ENCODE peak calls at places on chromosomes 2 and 18, in five cellular contexts. One of them, this sample, is unnamed.

GRCh38 chr2:676647-677055 is 555 bp downstream of the TMEM18 start:
- DNase-seq in activated CD4-positive, alpha-beta T cell treated with anti-CD3 and anti-CD28 coated beads, Interleukin-2, amount 50 U/mL, for 4 hours: no peak
- DNase-seq in IMR-90: peak
- DNase-seq in stimulated activated CD4-positive, alpha-beta T cell treated with anti-CD3 and anti-CD28 coated beads, Interleukin-2, amount 100 ng/mL, for 48 hours: peak
- DNase-seq in stimulated activated CD8-positive, alpha-beta memory T cell treated with anti-CD3 and anti-CD28 coated beads, Interleukin-12 subunit alpha, Interleukin-12 subunit beta, amount 100 ng/mL, for 1 hour: no peak
- DNase-seq in this sample: peak

GRCh38 chr18:9612215-9612830 is 2.0 kb downstream of the PPP4R1 start:
- DNase-seq in activated CD4-positive, alpha-beta T cell treated with anti-CD3 and anti-CD28 coated beads, Interleukin-2, amount 50 U/mL, for 4 hours: peak
- DNase-seq in IMR-90: peak
- DNase-seq in stimulated activated CD4-positive, alpha-beta T cell treated with anti-CD3 and anti-CD28 coated beads, Interleukin-2, amount 100 ng/mL, for 48 hours: peak
- DNase-seq in stimulated activated CD8-positive, alpha-beta memory T cell treated with anti-CD3 and anti-CD28 coated beads, Interleukin-12 subunit alpha, Interleukin-12 subunit beta, amount 100 ng/mL, for 1 hour: no peak
- DNase-seq in this sample: no peak

GRCh38 chr2:224772494-224772893 is 56.3 kb upstream of the CCDC195 start:
- DNase-seq in activated CD4-positive, alpha-beta T cell treated with anti-CD3 and anti-CD28 coated beads, Interleukin-2, amount 50 U/mL, for 4 hours: no peak
- DNase-seq in IMR-90: no peak
- DNase-seq in stimulated activated CD4-positive, alpha-beta T cell treated with anti-CD3 and anti-CD28 coated beads, Interleukin-2, amount 100 ng/mL, for 48 hours: no peak
- DNase-seq in stimulated activated CD8-positive, alpha-beta memory T cell treated with anti-CD3 and anti-CD28 coated beads, Interleukin-12 subunit alpha, Interleukin-12 subunit beta, amount 100 ng/mL, for 1 hour: no peak
- DNase-seq in this sample: no peak

GRCh38 chr18:22113144-22113813 is 56.1 kb upstream of the GATA6 start:
- DNase-seq in activated CD4-positive, alpha-beta T cell treated with anti-CD3 and anti-CD28 coated beads, Interleukin-2, amount 50 U/mL, for 4 hours: no peak
- DNase-seq in IMR-90: no peak
- DNase-seq in stimulated activated CD4-positive, alpha-beta T cell treated with anti-CD3 and anti-CD28 coated beads, Interleukin-2, amount 100 ng/mL, for 48 hours: no peak
- DNase-seq in stimulated activated CD8-positive, alpha-beta memory T cell treated with anti-CD3 and anti-CD28 coated beads, Interleukin-12 subunit alpha, Interleukin-12 subunit beta, amount 100 ng/mL, for 1 hour: no peak
- DNase-seq in this sample: no peak

GRCh38 chr2:201735486-201735885 is 37.0 kb upstream of the MPP4 start:
- DNase-seq in activated CD4-positive, alpha-beta T cell treated with anti-CD3 and anti-CD28 coated beads, Interleukin-2, amount 50 U/mL, for 4 hours: no peak
- DNase-seq in IMR-90: no peak
- DNase-seq in stimulated activated CD4-positive, alpha-beta T cell treated with anti-CD3 and anti-CD28 coated beads, Interleukin-2, amount 100 ng/mL, for 48 hours: no peak
- DNase-seq in stimulated activated CD8-positive, alpha-beta memory T cell treated with anti-CD3 and anti-CD28 coated beads, Interleukin-12 subunit alpha, Interleukin-12 subunit beta, amount 100 ng/mL, for 1 hour: no peak
- DNase-seq in this sample: no peak

GRCh38 chr2:45884126-45884525 is 232.7 kb downstream of the PRKCE start:
- DNase-seq in activated CD4-positive, alpha-beta T cell treated with anti-CD3 and anti-CD28 coated beads, Interleukin-2, amount 50 U/mL, for 4 hours: no peak
- DNase-seq in IMR-90: no peak
- DNase-seq in stimulated activated CD4-positive, alpha-beta T cell treated with anti-CD3 and anti-CD28 coated beads, Interleukin-2, amount 100 ng/mL, for 48 hours: no peak
- DNase-seq in stimulated activated CD8-positive, alpha-beta memory T cell treated with anti-CD3 and anti-CD28 coated beads, Interleukin-12 subunit alpha, Interleukin-12 subunit beta, amount 100 ng/mL, for 1 hour: no peak
- DNase-seq in this sample: no peak

GRCh38 chr18:36419188-36419912 is 121.8 kb downstream of the FHOD3 start:
- DNase-seq in activated CD4-positive, alpha-beta T cell treated with anti-CD3 and anti-CD28 coated beads, Interleukin-2, amount 50 U/mL, for 4 hours: no peak
- DNase-seq in IMR-90: peak
- DNase-seq in stimulated activated CD4-positive, alpha-beta T cell treated with anti-CD3 and anti-CD28 coated beads, Interleukin-2, amount 100 ng/mL, for 48 hours: no peak
- DNase-seq in stimulated activated CD8-positive, alpha-beta memory T cell treated with anti-CD3 and anti-CD28 coated beads, Interleukin-12 subunit alpha, Interleukin-12 subunit beta, amount 100 ng/mL, for 1 hour: no peak
- DNase-seq in this sample: no peak

GRCh38 chr2:12738112-12738485 is 21.4 kb downstream of the TRIB2 start:
- DNase-seq in activated CD4-positive, alpha-beta T cell treated with anti-CD3 and anti-CD28 coated beads, Interleukin-2, amount 50 U/mL, for 4 hours: no peak
- DNase-seq in IMR-90: peak
- DNase-seq in stimulated activated CD4-positive, alpha-beta T cell treated with anti-CD3 and anti-CD28 coated beads, Interleukin-2, amount 100 ng/mL, for 48 hours: no peak
- DNase-seq in stimulated activated CD8-positive, alpha-beta memory T cell treated with anti-CD3 and anti-CD28 coated beads, Interleukin-12 subunit alpha, Interleukin-12 subunit beta, amount 100 ng/mL, for 1 hour: no peak
- DNase-seq in this sample: no peak

GRCh38 chr2:215970425-215970824 is 42.9 kb downstream of the MREG start:
- DNase-seq in activated CD4-positive, alpha-beta T cell treated with anti-CD3 and anti-CD28 coated beads, Interleukin-2, amount 50 U/mL, for 4 hours: no peak
- DNase-seq in IMR-90: peak
- DNase-seq in stimulated activated CD4-positive, alpha-beta T cell treated with anti-CD3 and anti-CD28 coated beads, Interleukin-2, amount 100 ng/mL, for 48 hours: no peak
- DNase-seq in stimulated activated CD8-positive, alpha-beta memory T cell treated with anti-CD3 and anti-CD28 coated beads, Interleukin-12 subunit alpha, Interleukin-12 subunit beta, amount 100 ng/mL, for 1 hour: no peak
- DNase-seq in this sample: no peak

GRCh38 chr18:54888933-54889332 is 60.7 kb downstream of the RAB27B start:
- DNase-seq in activated CD4-positive, alpha-beta T cell treated with anti-CD3 and anti-CD28 coated beads, Interleukin-2, amount 50 U/mL, for 4 hours: no peak
- DNase-seq in IMR-90: peak
- DNase-seq in stimulated activated CD4-positive, alpha-beta T cell treated with anti-CD3 and anti-CD28 coated beads, Interleukin-2, amount 100 ng/mL, for 48 hours: no peak
- DNase-seq in stimulated activated CD8-positive, alpha-beta memory T cell treated with anti-CD3 and anti-CD28 coated beads, Interleukin-12 subunit alpha, Interleukin-12 subunit beta, amount 100 ng/mL, for 1 hour: no peak
- DNase-seq in this sample: no peak

GRCh38 chr2:218671077-218671653 is 637 bp downstream of the RNF25 start:
- DNase-seq in activated CD4-positive, alpha-beta T cell treated with anti-CD3 and anti-CD28 coated beads, Interleukin-2, amount 50 U/mL, for 4 hours: no peak
- DNase-seq in IMR-90: peak
- DNase-seq in stimulated activated CD4-positive, alpha-beta T cell treated with anti-CD3 and anti-CD28 coated beads, Interleukin-2, amount 100 ng/mL, for 48 hours: no peak
- DNase-seq in stimulated activated CD8-positive, alpha-beta memory T cell treated with anti-CD3 and anti-CD28 coated beads, Interleukin-12 subunit alpha, Interleukin-12 subunit beta, amount 100 ng/mL, for 1 hour: no peak
- DNase-seq in this sample: no peak

GRCh38 chr2:220991972-220992371 is 580.1 kb downstream of the EPHA4 start:
- DNase-seq in activated CD4-positive, alpha-beta T cell treated with anti-CD3 and anti-CD28 coated beads, Interleukin-2, amount 50 U/mL, for 4 hours: no peak
- DNase-seq in IMR-90: no peak
- DNase-seq in stimulated activated CD4-positive, alpha-beta T cell treated with anti-CD3 and anti-CD28 coated beads, Interleukin-2, amount 100 ng/mL, for 48 hours: no peak
- DNase-seq in stimulated activated CD8-positive, alpha-beta memory T cell treated with anti-CD3 and anti-CD28 coated beads, Interleukin-12 subunit alpha, Interleukin-12 subunit beta, amount 100 ng/mL, for 1 hour: no peak
- DNase-seq in this sample: no peak

GRCh38 chr2:12320027-12320734 is 396.6 kb upstream of the TRIB2 start:
- DNase-seq in activated CD4-positive, alpha-beta T cell treated with anti-CD3 and anti-CD28 coated beads, Interleukin-2, amount 50 U/mL, for 4 hours: no peak
- DNase-seq in IMR-90: peak
- DNase-seq in stimulated activated CD4-positive, alpha-beta T cell treated with anti-CD3 and anti-CD28 coated beads, Interleukin-2, amount 100 ng/mL, for 48 hours: no peak
- DNase-seq in stimulated activated CD8-positive, alpha-beta memory T cell treated with anti-CD3 and anti-CD28 coated beads, Interleukin-12 subunit alpha, Interleukin-12 subunit beta, amount 100 ng/mL, for 1 hour: no peak
- DNase-seq in this sample: no peak

GRCh38 chr2:73175663-73176204 is 26.6 kb upstream of the NOTO start:
- DNase-seq in activated CD4-positive, alpha-beta T cell treated with anti-CD3 and anti-CD28 coated beads, Interleukin-2, amount 50 U/mL, for 4 hours: peak
- DNase-seq in IMR-90: peak
- DNase-seq in stimulated activated CD4-positive, alpha-beta T cell treated with anti-CD3 and anti-CD28 coated beads, Interleukin-2, amount 100 ng/mL, for 48 hours: peak
- DNase-seq in stimulated activated CD8-positive, alpha-beta memory T cell treated with anti-CD3 and anti-CD28 coated beads, Interleukin-12 subunit alpha, Interleukin-12 subunit beta, amount 100 ng/mL, for 1 hour: peak
- DNase-seq in this sample: no peak

GRCh38 chr18:8813621-8814020 is 108.3 kb downstream of the MTCL1 start:
- DNase-seq in activated CD4-positive, alpha-beta T cell treated with anti-CD3 and anti-CD28 coated beads, Interleukin-2, amount 50 U/mL, for 4 hours: no peak
- DNase-seq in IMR-90: peak
- DNase-seq in stimulated activated CD4-positive, alpha-beta T cell treated with anti-CD3 and anti-CD28 coated beads, Interleukin-2, amount 100 ng/mL, for 48 hours: no peak
- DNase-seq in stimulated activated CD8-positive, alpha-beta memory T cell treated with anti-CD3 and anti-CD28 coated beads, Interleukin-12 subunit alpha, Interleukin-12 subunit beta, amount 100 ng/mL, for 1 hour: no peak
- DNase-seq in this sample: no peak

GRCh38 chr2:212520340-212520739 is 18.3 kb downstream of the ERBB4 start:
- DNase-seq in activated CD4-positive, alpha-beta T cell treated with anti-CD3 and anti-CD28 coated beads, Interleukin-2, amount 50 U/mL, for 4 hours: no peak
- DNase-seq in IMR-90: no peak
- DNase-seq in stimulated activated CD4-positive, alpha-beta T cell treated with anti-CD3 and anti-CD28 coated beads, Interleukin-2, amount 100 ng/mL, for 48 hours: no peak
- DNase-seq in stimulated activated CD8-positive, alpha-beta memory T cell treated with anti-CD3 and anti-CD28 coated beads, Interleukin-12 subunit alpha, Interleukin-12 subunit beta, amount 100 ng/mL, for 1 hour: no peak
- DNase-seq in this sample: no peak

GRCh38 chr2:30780776-30781330 is 26.4 kb downstream of the CAPN13 start:
- DNase-seq in activated CD4-positive, alpha-beta T cell treated with anti-CD3 and anti-CD28 coated beads, Interleukin-2, amount 50 U/mL, for 4 hours: no peak
- DNase-seq in IMR-90: no peak
- DNase-seq in stimulated activated CD4-positive, alpha-beta T cell treated with anti-CD3 and anti-CD28 coated beads, Interleukin-2, amount 100 ng/mL, for 48 hours: no peak
- DNase-seq in stimulated activated CD8-positive, alpha-beta memory T cell treated with anti-CD3 and anti-CD28 coated beads, Interleukin-12 subunit alpha, Interleukin-12 subunit beta, amount 100 ng/mL, for 1 hour: no peak
- DNase-seq in this sample: no peak

GRCh38 chr2:7940723-7941122 is 741.1 kb upstream of the ID2 start:
- DNase-seq in activated CD4-positive, alpha-beta T cell treated with anti-CD3 and anti-CD28 coated beads, Interleukin-2, amount 50 U/mL, for 4 hours: no peak
- DNase-seq in IMR-90: no peak
- DNase-seq in stimulated activated CD4-positive, alpha-beta T cell treated with anti-CD3 and anti-CD28 coated beads, Interleukin-2, amount 100 ng/mL, for 48 hours: no peak
- DNase-seq in stimulated activated CD8-positive, alpha-beta memory T cell treated with anti-CD3 and anti-CD28 coated beads, Interleukin-12 subunit alpha, Interleukin-12 subunit beta, amount 100 ng/mL, for 1 hour: no peak
- DNase-seq in this sample: no peak